ENCODE peak calls at places on chromosomes 1 and 21, in eight cellular contexts. G is brain microvascular endothelial cell; F is Daoy; X is NCI-H1417; A is RKO; V is stimulated activated CD4-positive, alpha-beta T cell treated with anti-CD3 and anti-CD28 coated beads, TNF-alpha, amount 100 ng/mL, for 4 hours; Y is amniotic stem cell; Q is AG20443. M is an unnamed sample.

GRCh38 chr1:170284425-170284824 is 138.7 kb downstream of the NTMT2 start:
- DNase-seq in G (no peak), F (no peak), X (peak), A (no peak), V (no peak), Y (no peak), Q (no peak), M (no peak)

GRCh38 chr1:221497051-221497450 is 244.8 kb downstream of the DUSP10 start:
- DNase-seq in G (no peak), F (no peak), X (no peak), A (no peak), V (no peak), Y (no peak), Q (no peak), M (no peak)

GRCh38 chr21:45695086-45695485 is 51.6 kb downstream of the PCBP3 start:
- DNase-seq in G (no peak), F (no peak), X (no peak), A (no peak), V (no peak), Y (no peak), Q (no peak), M (no peak)

GRCh38 chr1:243731301-243731891 is 118.6 kb downstream of the AKT3 start:
- DNase-seq in G (peak), F (no peak), X (no peak), A (no peak), V (no peak), Y (no peak), Q (no peak), M (no peak)

GRCh38 chr1:8494681-8495080 is 176.8 kb downstream of the SLC45A1 start:
- DNase-seq in G (no peak), F (no peak), X (no peak), A (no peak), V (no peak), Y (no peak), Q (no peak), M (no peak)

GRCh38 chr1:207412845-207413244 is 41.3 kb upstream of the CR2 start:
- DNase-seq in G (no peak), F (no peak), X (no peak), A (no peak), V (no peak), Y (no peak), Q (no peak), M (no peak)

GRCh38 chr1:34460193-34460592 is 283.5 kb downstream of the C1orf94 start:
- DNase-seq in G (no peak), F (peak), X (peak), A (peak), V (no peak), Y (no peak), Q (peak), M (no peak)

GRCh38 chr1:56576880-56577858 is 2.2 kb downstream of the PLPP3 start:
- DNase-seq in G (peak), F (no peak), X (no peak), A (peak), V (no peak), Y (no peak), Q (peak), M (peak)

GRCh38 chr1:108691128-108691885 is 803 bp upstream of the PRPF38B start:
- DNase-seq in G (no peak), F (no peak), X (no peak), A (peak), V (no peak), Y (no peak), Q (no peak), M (no peak)

GRCh38 chr1:24472527-24473251 is 29.9 kb upstream of the RCAN3 start:
- DNase-seq in G (no peak), F (no peak), X (no peak), A (no peak), V (no peak), Y (no peak), Q (no peak), M (no peak)

GRCh38 chr1:39575191-39576015 is 1.2 kb downstream of the PABPC4 start:
- DNase-seq in G (peak), F (peak), X (peak), A (peak), V (peak), Y (peak), Q (peak), M (peak)

GRCh38 chr1:31786366-31787060 is 22.4 kb upstream of the ADGRB2 start:
- DNase-seq in G (no peak), F (no peak), X (peak), A (no peak), V (no peak), Y (no peak), Q (no peak), M (no peak)

GRCh38 chr1:78792756-78793155 is 143.1 kb downstream of the IFI44 start:
- DNase-seq in G (no peak), F (no peak), X (no peak), A (no peak), V (no peak), Y (no peak), Q (no peak), M (no peak)

GRCh38 chr1:25544819-25545218 is 1.4 kb downstream of the LDLRAP1 start:
- DNase-seq in G (no peak), F (peak), X (no peak), A (peak), V (no peak), Y (no peak), Q (peak), M (no peak)

GRCh38 chr1:46187106-46187869 is 10.9 kb downstream of the POMGNT1 start:
- DNase-seq in G (no peak), F (no peak), X (peak), A (no peak), V (no peak), Y (no peak), Q (no peak), M (no peak)